ENCODE peak calls at places on chromosomes 12 and 14, in five cellular contexts. One of them, this sample, is unnamed.

GRCh38 chr12:49567302-49567610 is 686 bp downstream of the MCRS1 start:
- DNase-seq in activated T-cell treated with anti-CD3 and anti-CD28 coated beads, Interleukin-2, amount 50 U/mL, for 72 hours: no peak
- DNase-seq in NCI-H1092: no peak
- DNase-seq in T-helper 9 cell: no peak
- DNase-seq in iris pigment epithelial cell: no peak
- DNase-seq in this sample: no peak

GRCh38 chr14:66365388-66365787 is 120.8 kb upstream of the CCDC196 start:
- DNase-seq in T-helper 9 cell: no peak
- DNase-seq in activated T-cell treated with anti-CD3 and anti-CD28 coated beads, Interleukin-2, amount 50 U/mL, for 72 hours: no peak
- DNase-seq in NCI-H1092: no peak
- DNase-seq in iris pigment epithelial cell: no peak
- DNase-seq in this sample: no peak

GRCh38 chr14:104150201-104151027 is 12.0 kb downstream of the KIF26A start:
- DNase-seq in activated T-cell treated with anti-CD3 and anti-CD28 coated beads, Interleukin-2, amount 50 U/mL, for 72 hours: no peak
- DNase-seq in T-helper 9 cell: no peak
- DNase-seq in iris pigment epithelial cell: peak; percentile 67
- DNase-seq in NCI-H1092: peak; percentile 78
- DNase-seq in this sample: peak; percentile 95

GRCh38 chr12:128573907-128574306 is 249.9 kb downstream of the SLC15A4 start:
- DNase-seq in NCI-H1092: peak; percentile 31
- DNase-seq in activated T-cell treated with anti-CD3 and anti-CD28 coated beads, Interleukin-2, amount 50 U/mL, for 72 hours: no peak
- DNase-seq in iris pigment epithelial cell: no peak
- DNase-seq in T-helper 9 cell: no peak
- DNase-seq in this sample: no peak

GRCh38 chr12:125861299-125862281 is 796.4 kb downstream of the AACS start:
- DNase-seq in iris pigment epithelial cell: no peak
- DNase-seq in NCI-H1092: no peak
- DNase-seq in T-helper 9 cell: no peak
- DNase-seq in activated T-cell treated with anti-CD3 and anti-CD28 coated beads, Interleukin-2, amount 50 U/mL, for 72 hours: no peak
- DNase-seq in this sample: no peak

GRCh38 chr14:100765991-100766390 is 39.3 kb downstream of the DLK1 start:
- DNase-seq in NCI-H1092: no peak
- DNase-seq in iris pigment epithelial cell: no peak
- DNase-seq in activated T-cell treated with anti-CD3 and anti-CD28 coated beads, Interleukin-2, amount 50 U/mL, for 72 hours: no peak
- DNase-seq in T-helper 9 cell: no peak
- DNase-seq in this sample: no peak

GRCh38 chr12:47615711-47616110 is 90.1 kb downstream of the RPAP3 start:
- DNase-seq in iris pigment epithelial cell: no peak
- DNase-seq in activated T-cell treated with anti-CD3 and anti-CD28 coated beads, Interleukin-2, amount 50 U/mL, for 72 hours: no peak
- DNase-seq in NCI-H1092: no peak
- DNase-seq in T-helper 9 cell: no peak
- DNase-seq in this sample: no peak

GRCh38 chr14:74394549-74394948 is 31.5 kb downstream of the SYNDIG1L start:
- DNase-seq in NCI-H1092: no peak
- DNase-seq in iris pigment epithelial cell: no peak
- DNase-seq in T-helper 9 cell: no peak
- DNase-seq in activated T-cell treated with anti-CD3 and anti-CD28 coated beads, Interleukin-2, amount 50 U/mL, for 72 hours: no peak
- DNase-seq in this sample: no peak

GRCh38 chr12:126784328-126784921 is 1482.5 kb upstream of the TMEM132C start:
- DNase-seq in iris pigment epithelial cell: peak; percentile 24
- DNase-seq in T-helper 9 cell: peak; percentile 12
- DNase-seq in activated T-cell treated with anti-CD3 and anti-CD28 coated beads, Interleukin-2, amount 50 U/mL, for 72 hours: peak; percentile 7
- DNase-seq in NCI-H1092: peak; percentile 60
- DNase-seq in this sample: peak; percentile 59

GRCh38 chr12:103085541-103085940 is 128.1 kb downstream of the ASCL1 start:
- DNase-seq in T-helper 9 cell: no peak
- DNase-seq in iris pigment epithelial cell: no peak
- DNase-seq in activated T-cell treated with anti-CD3 and anti-CD28 coated beads, Interleukin-2, amount 50 U/mL, for 72 hours: no peak
- DNase-seq in NCI-H1092: no peak
- DNase-seq in this sample: no peak

GRCh38 chr12:89693639-89694202 is 14.9 kb downstream of the ATP2B1 start:
- DNase-seq in activated T-cell treated with anti-CD3 and anti-CD28 coated beads, Interleukin-2, amount 50 U/mL, for 72 hours: no peak
- DNase-seq in T-helper 9 cell: no peak
- DNase-seq in iris pigment epithelial cell: no peak
- DNase-seq in NCI-H1092: no peak
- DNase-seq in this sample: no peak

GRCh38 chr14:24840204-24840893 is 206.4 kb upstream of the GZMB start:
- DNase-seq in T-helper 9 cell: no peak
- DNase-seq in iris pigment epithelial cell: no peak
- DNase-seq in NCI-H1092: no peak
- DNase-seq in activated T-cell treated with anti-CD3 and anti-CD28 coated beads, Interleukin-2, amount 50 U/mL, for 72 hours: no peak
- DNase-seq in this sample: no peak

GRCh38 chr12:106369624-106370346 is 12.2 kb downstream of the POLR3B start:
- DNase-seq in T-helper 9 cell: no peak
- DNase-seq in NCI-H1092: no peak
- DNase-seq in activated T-cell treated with anti-CD3 and anti-CD28 coated beads, Interleukin-2, amount 50 U/mL, for 72 hours: no peak
- DNase-seq in iris pigment epithelial cell: peak; percentile 87
- DNase-seq in this sample: no peak

GRCh38 chr12:62715086-62715786 is 219.7 kb downstream of the PPM1H start:
- DNase-seq in NCI-H1092: no peak
- DNase-seq in T-helper 9 cell: no peak
- DNase-seq in activated T-cell treated with anti-CD3 and anti-CD28 coated beads, Interleukin-2, amount 50 U/mL, for 72 hours: no peak
- DNase-seq in iris pigment epithelial cell: no peak
- DNase-seq in this sample: no peak

GRCh38 chr12:63308701-63309100 is 157.7 kb upstream of the AVPR1A start:
- DNase-seq in T-helper 9 cell: no peak
- DNase-seq in NCI-H1092: no peak
- DNase-seq in iris pigment epithelial cell: no peak
- DNase-seq in activated T-cell treated with anti-CD3 and anti-CD28 coated beads, Interleukin-2, amount 50 U/mL, for 72 hours: no peak
- DNase-seq in this sample: no peak

GRCh38 chr12:67594888-67595287 is 53.7 kb upstream of the DYRK2 start:
- DNase-seq in NCI-H1092: no peak
- DNase-seq in iris pigment epithelial cell: no peak
- DNase-seq in T-helper 9 cell: no peak
- DNase-seq in activated T-cell treated with anti-CD3 and anti-CD28 coated beads, Interleukin-2, amount 50 U/mL, for 72 hours: no peak
- DNase-seq in this sample: peak; percentile 47

GRCh38 chr14:52553002-52553670 is 500 bp downstream of the GPR137C start:
- DNase-seq in iris pigment epithelial cell: no peak
- DNase-seq in NCI-H1092: peak; percentile 53
- DNase-seq in activated T-cell treated with anti-CD3 and anti-CD28 coated beads, Interleukin-2, amount 50 U/mL, for 72 hours: peak; percentile 58
- DNase-seq in T-helper 9 cell: peak; percentile 31
- DNase-seq in this sample: peak; percentile 26

GRCh38 chr12:123062682-123063426 is 82.4 kb downstream of the ARL6IP4 start:
- DNase-seq in T-helper 9 cell: no peak
- DNase-seq in activated T-cell treated with anti-CD3 and anti-CD28 coated beads, Interleukin-2, amount 50 U/mL, for 72 hours: no peak
- DNase-seq in NCI-H1092: no peak
- DNase-seq in iris pigment epithelial cell: peak; percentile 86
- DNase-seq in this sample: no peak